ENCODE peak calls at places on chromosomes 11 and 22, in six cellular contexts. One of them, this sample, is unnamed.

GRCh38 chr11:96736591-96736990 is 346.8 kb downstream of the JRKL start:
- DNase-seq in Calu3: no peak
- DNase-seq in activated T-cell treated with anti-CD3 and anti-CD28 coated beads for 4 hours: no peak
- DNase-seq in KBM-7: no peak
- DNase-seq in endodermal cell: no peak
- DNase-seq in skeletal muscle cell: peak
- DNase-seq in this sample: no peak

GRCh38 chr11:66531841-66532240 is 14.0 kb downstream of the ZDHHC24 start:
- DNase-seq in Calu3: no peak
- DNase-seq in activated T-cell treated with anti-CD3 and anti-CD28 coated beads for 4 hours: no peak
- DNase-seq in KBM-7: no peak
- DNase-seq in endodermal cell: no peak
- DNase-seq in skeletal muscle cell: no peak
- DNase-seq in this sample: no peak

GRCh38 chr11:27574342-27574741 is 67.8 kb upstream of the LIN7C start:
- DNase-seq in Calu3: no peak
- DNase-seq in activated T-cell treated with anti-CD3 and anti-CD28 coated beads for 4 hours: no peak
- DNase-seq in KBM-7: no peak
- DNase-seq in endodermal cell: no peak
- DNase-seq in skeletal muscle cell: no peak
- DNase-seq in this sample: no peak

GRCh38 chr11:13105237-13105844 is 96.2 kb downstream of the RASSF10 start:
- DNase-seq in Calu3: peak
- DNase-seq in activated T-cell treated with anti-CD3 and anti-CD28 coated beads for 4 hours: no peak
- DNase-seq in KBM-7: peak
- DNase-seq in endodermal cell: no peak
- DNase-seq in skeletal muscle cell: no peak
- DNase-seq in this sample: no peak

GRCh38 chr11:6799402-6799801 is at the start of gene OR6A2:
- DNase-seq in Calu3: no peak
- DNase-seq in activated T-cell treated with anti-CD3 and anti-CD28 coated beads for 4 hours: no peak
- DNase-seq in KBM-7: no peak
- DNase-seq in endodermal cell: no peak
- DNase-seq in skeletal muscle cell: no peak
- DNase-seq in this sample: no peak

GRCh38 chr11:95514386-95515145 is 275.0 kb downstream of the FAM76B start:
- DNase-seq in Calu3: no peak
- DNase-seq in activated T-cell treated with anti-CD3 and anti-CD28 coated beads for 4 hours: no peak
- DNase-seq in KBM-7: no peak
- DNase-seq in endodermal cell: no peak
- DNase-seq in skeletal muscle cell: no peak
- DNase-seq in this sample: no peak

GRCh38 chr11:19929147-19929546 is 216.5 kb downstream of the NAV2 start:
- DNase-seq in Calu3: no peak
- DNase-seq in activated T-cell treated with anti-CD3 and anti-CD28 coated beads for 4 hours: no peak
- DNase-seq in KBM-7: no peak
- DNase-seq in endodermal cell: no peak
- DNase-seq in skeletal muscle cell: no peak
- DNase-seq in this sample: no peak

GRCh38 chr11:56545531-56545930 is 2.5 kb upstream of the OR5M11 start:
- DNase-seq in Calu3: no peak
- DNase-seq in activated T-cell treated with anti-CD3 and anti-CD28 coated beads for 4 hours: no peak
- DNase-seq in KBM-7: no peak
- DNase-seq in endodermal cell: no peak
- DNase-seq in skeletal muscle cell: no peak
- DNase-seq in this sample: no peak

GRCh38 chr22:47613606-47614350 is 851.3 kb downstream of the TBC1D22A start:
- DNase-seq in Calu3: no peak
- DNase-seq in activated T-cell treated with anti-CD3 and anti-CD28 coated beads for 4 hours: no peak
- DNase-seq in KBM-7: no peak
- DNase-seq in endodermal cell: no peak
- DNase-seq in skeletal muscle cell: no peak
- DNase-seq in this sample: no peak

GRCh38 chr11:2791521-2792375 is 92.0 kb upstream of the KCNQ1OT1 start:
- DNase-seq in Calu3: peak
- DNase-seq in activated T-cell treated with anti-CD3 and anti-CD28 coated beads for 4 hours: no peak
- DNase-seq in KBM-7: no peak
- DNase-seq in endodermal cell: peak
- DNase-seq in skeletal muscle cell: no peak
- DNase-seq in this sample: no peak

GRCh38 chr11:130070109-130070828 is 575 bp downstream of the APLP2 start:
- DNase-seq in Calu3: no peak
- DNase-seq in activated T-cell treated with anti-CD3 and anti-CD28 coated beads for 4 hours: peak
- DNase-seq in KBM-7: peak
- DNase-seq in endodermal cell: no peak
- DNase-seq in skeletal muscle cell: no peak
- DNase-seq in this sample: no peak

GRCh38 chr22:30425616-30426394 is at the start of gene MTFP1:
- DNase-seq in Calu3: peak
- DNase-seq in activated T-cell treated with anti-CD3 and anti-CD28 coated beads for 4 hours: peak
- DNase-seq in KBM-7: peak
- DNase-seq in endodermal cell: peak
- DNase-seq in skeletal muscle cell: no peak
- DNase-seq in this sample: no peak

GRCh38 chr11:110919241-110919893 is 207.1 kb upstream of the ARHGAP20 start:
- DNase-seq in Calu3: no peak
- DNase-seq in activated T-cell treated with anti-CD3 and anti-CD28 coated beads for 4 hours: no peak
- DNase-seq in KBM-7: no peak
- DNase-seq in endodermal cell: no peak
- DNase-seq in skeletal muscle cell: no peak
- DNase-seq in this sample: no peak

GRCh38 chr11:68954970-68955958 is 25.5 kb downstream of the MRGPRD start:
- DNase-seq in Calu3: peak
- DNase-seq in activated T-cell treated with anti-CD3 and anti-CD28 coated beads for 4 hours: no peak
- DNase-seq in KBM-7: peak
- DNase-seq in endodermal cell: no peak
- DNase-seq in skeletal muscle cell: no peak
- DNase-seq in this sample: no peak

GRCh38 chr11:46896719-46897406 is 21.5 kb downstream of the LRP4 start:
- DNase-seq in Calu3: peak
- DNase-seq in activated T-cell treated with anti-CD3 and anti-CD28 coated beads for 4 hours: no peak
- DNase-seq in KBM-7: peak
- DNase-seq in endodermal cell: no peak
- DNase-seq in skeletal muscle cell: no peak
- DNase-seq in this sample: no peak

GRCh38 chr11:13140873-13141655 is 131.9 kb downstream of the RASSF10 start:
- DNase-seq in Calu3: no peak
- DNase-seq in activated T-cell treated with anti-CD3 and anti-CD28 coated beads for 4 hours: no peak
- DNase-seq in KBM-7: no peak
- DNase-seq in endodermal cell: no peak
- DNase-seq in skeletal muscle cell: no peak
- DNase-seq in this sample: no peak

GRCh38 chr11:17572359-17572690 is 25.3 kb downstream of the OTOG start:
- DNase-seq in Calu3: no peak
- DNase-seq in activated T-cell treated with anti-CD3 and anti-CD28 coated beads for 4 hours: no peak
- DNase-seq in KBM-7: peak
- DNase-seq in endodermal cell: no peak
- DNase-seq in skeletal muscle cell: no peak
- DNase-seq in this sample: no peak

GRCh38 chr11:34281256-34281655 is 76.6 kb downstream of the ABTB2 start:
- DNase-seq in Calu3: no peak
- DNase-seq in activated T-cell treated with anti-CD3 and anti-CD28 coated beads for 4 hours: no peak
- DNase-seq in KBM-7: no peak
- DNase-seq in endodermal cell: no peak
- DNase-seq in skeletal muscle cell: no peak
- DNase-seq in this sample: no peak

GRCh38 chr11:2212411-2213251 is 41.0 kb upstream of the TH start:
- DNase-seq in Calu3: no peak
- DNase-seq in activated T-cell treated with anti-CD3 and anti-CD28 coated beads for 4 hours: no peak
- DNase-seq in KBM-7: no peak
- DNase-seq in endodermal cell: peak
- DNase-seq in skeletal muscle cell: no peak
- DNase-seq in this sample: no peak

GRCh38 chr22:30325724-30326703 is 727 bp downstream of the TBC1D10A start:
- DNase-seq in Calu3: peak
- DNase-seq in activated T-cell treated with anti-CD3 and anti-CD28 coated beads for 4 hours: no peak
- DNase-seq in KBM-7: no peak
- DNase-seq in endodermal cell: peak
- DNase-seq in skeletal muscle cell: no peak
- DNase-seq in this sample: no peak

GRCh38 chr11:27423125-27423524 is 49.5 kb downstream of the LGR4 start:
- DNase-seq in Calu3: no peak
- DNase-seq in activated T-cell treated with anti-CD3 and anti-CD28 coated beads for 4 hours: no peak
- DNase-seq in KBM-7: peak
- DNase-seq in endodermal cell: no peak
- DNase-seq in skeletal muscle cell: peak
- DNase-seq in this sample: no peak

GRCh38 chr11:45641961-45642360 is 23.5 kb downstream of the CHST1 start:
- DNase-seq in Calu3: no peak
- DNase-seq in activated T-cell treated with anti-CD3 and anti-CD28 coated beads for 4 hours: no peak
- DNase-seq in KBM-7: no peak
- DNase-seq in endodermal cell: no peak
- DNase-seq in skeletal muscle cell: no peak
- DNase-seq in this sample: no peak

GRCh38 chr11:96188625-96189006 is 154.4 kb downstream of the MAML2 start:
- DNase-seq in Calu3: no peak
- DNase-seq in activated T-cell treated with anti-CD3 and anti-CD28 coated beads for 4 hours: peak
- DNase-seq in KBM-7: peak
- DNase-seq in endodermal cell: no peak
- DNase-seq in skeletal muscle cell: peak
- DNase-seq in this sample: no peak

GRCh38 chr11:120817131-120817530 is 206.8 kb upstream of the TBCEL start:
- DNase-seq in Calu3: no peak
- DNase-seq in activated T-cell treated with anti-CD3 and anti-CD28 coated beads for 4 hours: no peak
- DNase-seq in KBM-7: no peak
- DNase-seq in endodermal cell: no peak
- DNase-seq in skeletal muscle cell: no peak
- DNase-seq in this sample: no peak

GRCh38 chr11:59520741-59521140 is 9.4 kb downstream of the OR4D9 start:
- DNase-seq in Calu3: no peak
- DNase-seq in activated T-cell treated with anti-CD3 and anti-CD28 coated beads for 4 hours: no peak
- DNase-seq in KBM-7: no peak
- DNase-seq in endodermal cell: no peak
- DNase-seq in skeletal muscle cell: no peak
- DNase-seq in this sample: no peak

GRCh38 chr22:25757686-25758085 is 15.7 kb downstream of the MYO18B start:
- DNase-seq in Calu3: no peak
- DNase-seq in activated T-cell treated with anti-CD3 and anti-CD28 coated beads for 4 hours: no peak
- DNase-seq in KBM-7: no peak
- DNase-seq in endodermal cell: no peak
- DNase-seq in skeletal muscle cell: no peak
- DNase-seq in this sample: no peak

GRCh38 chr11:124222407-124222806 is 18.5 kb upstream of the OR8G1 start:
- DNase-seq in Calu3: no peak
- DNase-seq in activated T-cell treated with anti-CD3 and anti-CD28 coated beads for 4 hours: no peak
- DNase-seq in KBM-7: no peak
- DNase-seq in endodermal cell: no peak
- DNase-seq in skeletal muscle cell: no peak
- DNase-seq in this sample: no peak

GRCh38 chr22:46893281-46894020 is 131.0 kb downstream of the TBC1D22A start:
- DNase-seq in Calu3: no peak
- DNase-seq in activated T-cell treated with anti-CD3 and anti-CD28 coated beads for 4 hours: no peak
- DNase-seq in KBM-7: no peak
- DNase-seq in endodermal cell: peak
- DNase-seq in skeletal muscle cell: no peak
- DNase-seq in this sample: no peak

GRCh38 chr11:63770763-63771162 is 2.2 kb upstream of the ZFTA start:
- DNase-seq in Calu3: no peak
- DNase-seq in activated T-cell treated with anti-CD3 and anti-CD28 coated beads for 4 hours: no peak
- DNase-seq in KBM-7: no peak
- DNase-seq in endodermal cell: no peak
- DNase-seq in skeletal muscle cell: no peak
- DNase-seq in this sample: no peak

GRCh38 chr11:119148855-119149370 is at the start of gene ABCG4:
- DNase-seq in Calu3: no peak
- DNase-seq in activated T-cell treated with anti-CD3 and anti-CD28 coated beads for 4 hours: no peak
- DNase-seq in KBM-7: no peak
- DNase-seq in endodermal cell: no peak
- DNase-seq in skeletal muscle cell: no peak
- DNase-seq in this sample: no peak

GRCh38 chr11:102157219-102157618 is 47.0 kb downstream of the YAP1 start:
- DNase-seq in Calu3: peak
- DNase-seq in activated T-cell treated with anti-CD3 and anti-CD28 coated beads for 4 hours: no peak
- DNase-seq in KBM-7: no peak
- DNase-seq in endodermal cell: no peak
- DNase-seq in skeletal muscle cell: peak
- DNase-seq in this sample: no peak

This sample was measured in stimulated activated CD4-positive, alpha-beta T cell treated with anti-CD3 and anti-CD28 coated beads, Interleukin-12 subunit alpha, Interleukin-12 subunit beta, amount 100 ng/mL, for 48 hours.